ENCODE peak calls at places on chromosomes 4 and X, in five cellular contexts. N is mesenchymal stem cell, Q is neuronal stem cell, R is H9, J is H1. H is an unnamed sample.

GRCh38 chr4:158778712-158779111 is 9.9 kb downstream of the FNIP2 start:
- DNase-seq in N (no peak), Q (no peak), R (no peak), J (no peak), H (no peak)

GRCh38 chrX:37314526-37314925 is 34.6 kb upstream of the PRRG1 start:
- DNase-seq in N (peak; percentile 43), Q (no peak), R (no peak), J (no peak), H (peak; percentile 75)

GRCh38 chr4:88027611-88028608 is 20.5 kb downstream of the PKD2 start:
- DNase-seq in N (peak; percentile 94), Q (no peak), R (no peak), J (no peak), H (peak; percentile 91)

GRCh38 chr4:19729873-19730735 is 521.6 kb upstream of the SLIT2 start:
- DNase-seq in N (peak; percentile 39), Q (no peak), R (no peak), J (no peak), H (no peak)

GRCh38 chr4:148315049-148315448 is 127.2 kb downstream of the NR3C2 start:
- DNase-seq in N (peak; percentile 44), Q (no peak), R (no peak), J (no peak), H (no peak)

GRCh38 chr4:7854697-7855370 is 84.8 kb downstream of the AFAP1 start:
- DNase-seq in N (no peak), Q (no peak), R (no peak), J (no peak), H (no peak)

GRCh38 chr4:75004755-75005668 is 72.1 kb downstream of the PARM1 start:
- DNase-seq in N (no peak), Q (no peak), R (no peak), J (no peak), H (no peak)

GRCh38 chrX:95835223-95835622 is 849.4 kb upstream of the DIAPH2 start:
- DNase-seq in N (no peak), Q (no peak), R (no peak), J (no peak), H (no peak)

GRCh38 chr4:8414377-8414776 is 26.1 kb downstream of the ACOX3 start:
- DNase-seq in N (no peak), Q (no peak), R (no peak), J (no peak), H (no peak)

GRCh38 chr4:21879187-21879586 is 69.4 kb downstream of the KCNIP4 start:
- DNase-seq in N (peak; percentile 17), Q (no peak), R (peak; percentile 74), J (peak; percentile 33), H (no peak)

GRCh38 chr4:110854021-110854678 is 231.3 kb upstream of the PITX2 start:
- DNase-seq in N (peak; percentile 93), Q (no peak), R (no peak), J (no peak), H (peak; percentile 83)

GRCh38 chrX:124388562-124388961 is 42.2 kb downstream of the SH2D1A start:
- DNase-seq in N (peak; percentile 32), Q (peak; percentile 32), R (no peak), J (no peak), H (peak; percentile 68)

GRCh38 chr4:55947254-55947882 is 1.4 kb upstream of the CEP135 start:
- DNase-seq in N (peak; percentile 53), Q (no peak), R (no peak), J (no peak), H (no peak)

GRCh38 chrX:135086197-135086854 is 34.0 kb downstream of the ETDB start:
- DNase-seq in N (peak; percentile 57), Q (peak; percentile 29), R (peak; percentile 53), J (no peak), H (peak; percentile 81)

GRCh38 chrX:87392369-87392768 is 125.2 kb upstream of the KLHL4 start:
- DNase-seq in N (no peak), Q (peak; percentile 0), R (no peak), J (no peak), H (no peak)

GRCh38 chr4:159097144-159097543 is 5.7 kb upstream of the RAPGEF2 start:
- DNase-seq in N (no peak), Q (no peak), R (no peak), J (no peak), H (no peak)

GRCh38 chr4:4460759-4461158 is 73.9 kb downstream of the NSG1 start:
- DNase-seq in N (no peak), Q (no peak), R (no peak), J (no peak), H (no peak)

GRCh38 chr4:176363072-176363471 is 43.3 kb downstream of the SPCS3 start:
- DNase-seq in N (no peak), Q (no peak), R (no peak), J (no peak), H (no peak)

GRCh38 chr4:148026022-148026421 is 294.1 kb downstream of the ARHGAP10 start:
- DNase-seq in N (peak; percentile 85), Q (no peak), R (no peak), J (no peak), H (no peak)

GRCh38 chr4:19213388-19213787 is 1038.3 kb upstream of the SLIT2 start:
- DNase-seq in N (peak; percentile 34), Q (peak; percentile 36), R (no peak), J (no peak), H (no peak)

GRCh38 chr4:135917016-135917415 is 1615.3 kb downstream of the PCDH18 start:
- DNase-seq in N (no peak), Q (no peak), R (no peak), J (no peak), H (no peak)

GRCh38 chr4:158530391-158530790 is 8.7 kb downstream of the RXFP1 start:
- DNase-seq in N (no peak), Q (no peak), R (no peak), J (no peak), H (no peak)

GRCh38 chr4:40280586-40280985 is 54.5 kb upstream of the CHRNA9 start:
- DNase-seq in N (no peak), Q (no peak), R (no peak), J (no peak), H (no peak)

GRCh38 chr4:73470728-73471127 is 10.8 kb upstream of the AFM start:
- DNase-seq in N (no peak), Q (no peak), R (no peak), J (no peak), H (no peak)
- H2BK12ac ChIP-seq in N (no peak overlapping the region), Q (no peak overlapping the region), R (no peak overlapping the region), J (no peak overlapping the region), H (no peak overlapping the region)

GRCh38 chrX:39477031-39477430 is 620.7 kb downstream of the BCOR start:
- DNase-seq in N (no peak), Q (no peak), R (no peak), J (no peak), H (no peak)
- H2BK120ac ChIP-seq in N (no peak overlapping the region), Q (no peak overlapping the region), R (no peak overlapping the region), J (no peak overlapping the region), H (no peak overlapping the region)

GRCh38 chr4:140133576-140133975 is 20.4 kb downstream of the MAML3 start:
- DNase-seq in N (peak; percentile 22), Q (no peak), R (no peak), J (no peak), H (peak; percentile 80)
- H3K18ac ChIP-seq in N (no peak overlapping the region), Q (no peak overlapping the region), R (no peak overlapping the region), J (no peak overlapping the region), H (no peak overlapping the region)

GRCh38 chrX:39981946-39982345 is 115.8 kb downstream of the BCOR start:
- DNase-seq in N (no peak), Q (no peak), R (no peak), J (no peak), H (no peak)
- H2BK12ac ChIP-seq in N (no peak overlapping the region), Q (no peak overlapping the region), R (no peak overlapping the region), J (no peak overlapping the region), H (no peak overlapping the region)

GRCh38 chr4:98510757-98511517 is 147.5 kb downstream of the TSPAN5 start:
- DNase-seq in N (peak; percentile 72), Q (no peak), R (no peak), J (no peak), H (peak; percentile 65)
- H2BK120ac ChIP-seq in N (no peak overlapping the region), Q (no peak overlapping the region), R (no peak overlapping the region), J (no peak overlapping the region), H (no peak overlapping the region)

DNA sequence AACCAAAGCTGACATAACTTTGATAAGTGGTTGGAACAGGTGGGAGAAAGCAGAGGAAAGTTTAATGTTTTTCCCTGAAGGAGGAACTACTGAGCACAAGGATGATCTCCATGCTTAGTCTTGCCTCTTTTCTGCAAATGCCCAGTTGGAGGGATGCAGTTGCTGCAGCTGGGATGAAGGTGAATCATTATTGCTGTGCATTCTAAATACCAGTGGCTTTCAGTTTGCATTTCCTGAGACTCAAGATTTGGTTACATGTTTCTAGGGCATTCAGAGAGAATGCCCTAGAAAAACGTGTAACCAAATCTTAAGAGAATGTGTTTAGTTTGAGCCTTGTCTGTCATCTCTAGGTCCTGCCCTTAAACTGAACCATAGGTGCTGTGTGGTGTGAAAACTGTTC is 42.2 kb downstream of the METTL14 start:
- DNase-seq in N (no peak), Q (no peak), R (no peak), J (no peak), H (no peak)
- H3K18ac ChIP-seq in N (no peak overlapping the region), Q (no peak overlapping the region), R (no peak overlapping the region), J (no peak overlapping the region), H (no peak overlapping the region)

GRCh38 chrX:18758166-18758932 is 50.9 kb downstream of the PPEF1 start:
- DNase-seq in N (no peak), Q (no peak), R (no peak), J (no peak), H (no peak)

GRCh38 chrX:18753603-18754002 is 46.2 kb downstream of the PPEF1 start:
- DNase-seq in N (no peak), Q (no peak), R (no peak), J (no peak), H (no peak)

DNA sequence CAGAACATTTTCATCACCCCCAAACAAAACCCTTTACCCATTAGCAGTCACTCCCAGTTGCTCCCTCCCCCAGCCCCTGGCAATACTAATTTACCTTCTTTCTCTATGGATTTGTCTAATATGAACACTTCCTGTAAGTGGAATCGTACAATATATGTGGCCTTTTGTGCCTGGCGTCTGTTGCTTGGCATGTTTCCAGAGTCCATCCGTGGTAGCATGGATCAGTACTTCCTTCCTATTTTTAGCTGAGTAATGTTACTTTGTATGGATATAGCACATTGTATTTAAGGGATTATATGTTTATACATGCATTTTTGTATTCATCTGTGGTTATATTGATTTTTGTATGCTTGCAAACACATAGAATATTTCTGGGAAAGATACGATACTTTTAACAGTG is 48.2 kb downstream of the PPEF1 start:
- DNase-seq in N (no peak), Q (no peak), R (no peak), J (no peak), H (no peak)
- H2BK12ac ChIP-seq in N (no peak overlapping the region), Q (no peak overlapping the region), R (no peak overlapping the region), J (no peak overlapping the region), H (no peak overlapping the region)

GRCh38 chr4:99394913-99395312 is 40.2 kb downstream of the ADH7 start:
- DNase-seq in N (no peak), Q (no peak), R (no peak), J (no peak), H (no peak)
- H2BK120ac ChIP-seq in N (no peak overlapping the region), Q (no peak overlapping the region), R (no peak overlapping the region), J (no peak overlapping the region), H (no peak overlapping the region)

H was measured in trophoblast cell.